ENCODE peak calls at places on chromosomes 3 and 15, in ten cellular contexts. R is keratinocyte; T is kidney glomerular epithelial cell; Q is NAMALWA; Y is activated T-cell treated with anti-CD3 and anti-CD28 coated beads, Interleukin-2, amount 50 U/mL, for 72 hours; B is upper lobe of right lung; D is prostate gland; A is activated CD4-positive, CD25-positive, alpha-beta regulatory T cell; W is cardiac muscle cell; J is IMR-90. Z is an unnamed sample.

GRCh38 chr3:62493116-62493801 is 119.9 kb upstream of the FEZF2 start:
- DNase-seq in R (no peak), T (no peak), Q (peak; percentile 36), Y (no peak), B (no peak), D (no peak), A (no peak), W (no peak), J (no peak), Z (no peak)

GRCh38 chr3:188900421-188900941 is 271.3 kb upstream of the TPRG1 start:
- DNase-seq in R (peak; percentile 42), T (peak; percentile 70), Q (no peak), Y (no peak), B (no peak), D (peak; percentile 12), A (no peak), W (no peak), J (peak; percentile 84), Z (peak; percentile 16)

GRCh38 chr3:58723197-58723596 is 56.6 kb upstream of the FAM3D start:
- DNase-seq in R (no peak), T (no peak), Q (no peak), Y (no peak), B (no peak), D (no peak), A (no peak), W (no peak), J (peak; percentile 20), Z (no peak)

GRCh38 chr3:48338635-48339034 is 5.2 kb upstream of the SPINK8 start:
- DNase-seq in R (no peak), T (no peak), Q (no peak), Y (no peak), B (no peak), D (no peak), A (no peak), W (no peak), J (no peak), Z (no peak)

GRCh38 chr3:165389064-165389463 is 192.9 kb upstream of the SLITRK3 start:
- DNase-seq in R (no peak), T (no peak), Q (no peak), Y (no peak), B (no peak), D (no peak), A (no peak), W (no peak), J (no peak), Z (no peak)

GRCh38 chr15:28456476-28457395 is 76.0 kb downstream of the GOLGA8G start:
- DNase-seq in R (no peak), T (no peak), Q (no peak), Y (no peak), B (peak; percentile 64), D (no peak), A (no peak), W (no peak), J (peak; percentile 0), Z (no peak)

GRCh38 chr3:23864954-23865353 is 51.8 kb downstream of the NKIRAS1 start:
- DNase-seq in R (no peak), T (no peak), Q (no peak), Y (no peak), B (no peak), D (no peak), A (no peak), W (peak; percentile 80), J (no peak), Z (no peak)

GRCh38 chr15:56356616-56357015 is 8.6 kb upstream of the TEX9 start:
- DNase-seq in R (no peak), T (no peak), Q (no peak), Y (no peak), B (no peak), D (peak; percentile 10), A (no peak), W (no peak), J (no peak), Z (peak; percentile 44)

GRCh38 chr3:46725663-46726314 is 8.1 kb upstream of the PRSS50 start:
- DNase-seq in R (no peak), T (no peak), Q (no peak), Y (no peak), B (no peak), D (no peak), A (no peak), W (no peak), J (peak; percentile 9), Z (no peak)

GRCh38 chr15:84081391-84082168 is 154.0 kb upstream of the GOLGA6L4 start:
- DNase-seq in R (no peak), T (no peak), Q (no peak), Y (no peak), B (no peak), D (no peak), A (no peak), W (no peak), J (no peak), Z (no peak)

GRCh38 chr3:73669268-73669667 is 44.5 kb upstream of the PDZRN3 start:
- DNase-seq in R (no peak), T (no peak), Q (no peak), Y (no peak), B (no peak), D (no peak), A (no peak), W (no peak), J (peak; percentile 81), Z (no peak)

GRCh38 chr3:48187579-48188265 is 495 bp downstream of the CDC25A start:
- DNase-seq in R (no peak), T (no peak), Q (peak; percentile 26), Y (peak; percentile 68), B (peak; percentile 77), D (peak; percentile 10), A (no peak), W (peak; percentile 88), J (no peak), Z (peak; percentile 78)

GRCh38 chr15:61994216-61994615 is 66.0 kb downstream of the VPS13C start:
- DNase-seq in R (no peak), T (peak; percentile 27), Q (no peak), Y (no peak), B (no peak), D (no peak), A (no peak), W (no peak), J (peak; percentile 86), Z (no peak)

GRCh38 chr15:73941044-73941443 is 14.8 kb downstream of the LOXL1 start:
- DNase-seq in R (no peak), T (peak; percentile 84), Q (no peak), Y (no peak), B (no peak), D (no peak), A (no peak), W (no peak), J (peak; percentile 97), Z (no peak)

GRCh38 chr15:68187559-68187958 is 17.6 kb downstream of the CALML4 start:
- DNase-seq in R (no peak), T (no peak), Q (no peak), Y (no peak), B (no peak), D (peak; percentile 81), A (no peak), W (no peak), J (peak; percentile 88), Z (no peak)

GRCh38 chr3:51845129-51845528 is 16.3 kb upstream of the IQCF2 start:
- DNase-seq in R (no peak), T (no peak), Q (no peak), Y (no peak), B (no peak), D (no peak), A (no peak), W (no peak), J (no peak), Z (no peak)

GRCh38 chr15:86183765-86184491 is 104.3 kb downstream of the AGBL1 start:
- DNase-seq in R (no peak), T (no peak), Q (no peak), Y (peak; percentile 51), B (no peak), D (no peak), A (no peak), W (no peak), J (no peak), Z (no peak)

GRCh38 chr3:31213869-31214486 is 318.7 kb upstream of the STT3B start:
- DNase-seq in R (no peak), T (no peak), Q (no peak), Y (no peak), B (no peak), D (no peak), A (no peak), W (no peak), J (no peak), Z (peak; percentile 99)

GRCh38 chr3:13111874-13112520 is 38.8 kb upstream of the IQSEC1 start:
- DNase-seq in R (no peak), T (no peak), Q (no peak), Y (no peak), B (peak; percentile 69), D (no peak), A (no peak), W (no peak), J (no peak), Z (no peak)

GRCh38 chr15:26867199-26868007 is 541 bp downstream of the GABRA5 start:
- DNase-seq in R (no peak), T (no peak), Q (no peak), Y (no peak), B (no peak), D (no peak), A (no peak), W (peak; percentile 14), J (no peak), Z (no peak)

GRCh38 chr3:127959873-127960272 is 44.8 kb downstream of the KBTBD12 start:
- DNase-seq in R (no peak), T (peak; percentile 39), Q (peak; percentile 24), Y (no peak), B (no peak), D (peak; percentile 6), A (no peak), W (peak; percentile 74), J (peak; percentile 4), Z (peak; percentile 42)

GRCh38 chr3:177931346-177931745 is 604.9 kb upstream of the KCNMB2 start:
- DNase-seq in R (no peak), T (no peak), Q (no peak), Y (no peak), B (no peak), D (no peak), A (no peak), W (no peak), J (no peak), Z (no peak)

GRCh38 chr3:186917660-186918312 is 12.5 kb upstream of the ST6GAL1 start:
- DNase-seq in R (no peak), T (no peak), Q (no peak), Y (no peak), B (no peak), D (no peak), A (no peak), W (no peak), J (no peak), Z (no peak)

GRCh38 chr3:152826476-152826875 is 8.5 kb upstream of the P2RY1 start:
- DNase-seq in R (no peak), T (no peak), Q (no peak), Y (no peak), B (no peak), D (no peak), A (no peak), W (no peak), J (no peak), Z (no peak)

GRCh38 chr3:69288161-69288895 is 97.6 kb downstream of the FRMD4B start:
- DNase-seq in R (no peak), T (no peak), Q (no peak), Y (peak; percentile 74), B (no peak), D (no peak), A (no peak), W (peak; percentile 74), J (no peak), Z (no peak)

GRCh38 chr3:12507871-12508281 is 23.6 kb downstream of the TSEN2 start:
- DNase-seq in R (peak; percentile 15), T (peak; percentile 52), Q (no peak), Y (no peak), B (no peak), D (no peak), A (no peak), W (no peak), J (peak; percentile 73), Z (no peak)

GRCh38 chr3:10738688-10739372 is 77.2 kb upstream of the SLC6A11 start:
- DNase-seq in R (peak; percentile 13), T (peak; percentile 62), Q (peak; percentile 71), Y (peak; percentile 70), B (peak; percentile 80), D (peak; percentile 62), A (peak; percentile 31), W (peak; percentile 83), J (peak; percentile 58), Z (peak; percentile 46)

GRCh38 chr3:119891944-119892721 is 110.2 kb downstream of the NR1I2 start:
- DNase-seq in R (no peak), T (peak; percentile 62), Q (peak; percentile 77), Y (peak; percentile 43), B (no peak), D (peak; percentile 35), A (peak; percentile 2), W (peak; percentile 79), J (peak; percentile 71), Z (peak; percentile 67)